ENCODE peak calls at places on chromosomes 13 and 19, in seven cellular contexts. One of them, this sample, is unnamed. For H3K4me1, the result is how much of the 10 kb centered on the place peaks cover.

GRCh38 chr19:41753936-41754529 is 1.3 kb upstream of the CEACAM6 start:
- DNase-seq in left ventricle myocardium inferior: no peak
- DNase-seq in CD8-positive, alpha-beta T cell: peak
- DNase-seq in fibroblast of lung: peak
- DNase-seq in esophagus squamous epithelium: no peak
- DNase-seq in PC-9: no peak
- DNase-seq in breast epithelium: no peak
- DNase-seq in this sample: no peak

GRCh38 chr13:43245374-43245964 is 222.1 kb downstream of the DNAJC15 start:
- DNase-seq in esophagus squamous epithelium: no peak
- DNase-seq in breast epithelium: no peak
- DNase-seq in left ventricle myocardium inferior: no peak
- DNase-seq in fibroblast of lung: peak
- DNase-seq in CD8-positive, alpha-beta T cell: no peak
- DNase-seq in PC-9: peak
- DNase-seq in this sample: no peak

GRCh38 chr13:37618554-37618953 is 20.0 kb upstream of the POSTN start:
- DNase-seq in esophagus squamous epithelium: no peak
- DNase-seq in CD8-positive, alpha-beta T cell: no peak
- DNase-seq in left ventricle myocardium inferior: no peak
- DNase-seq in PC-9: peak
- DNase-seq in fibroblast of lung: peak
- DNase-seq in breast epithelium: no peak
- DNase-seq in this sample: no peak

GRCh38 chr13:26017196-26017921 is 34.5 kb downstream of the SHISA2 start:
- DNase-seq in PC-9: no peak
- DNase-seq in CD8-positive, alpha-beta T cell: peak
- DNase-seq in left ventricle myocardium inferior: no peak
- DNase-seq in esophagus squamous epithelium: no peak
- DNase-seq in breast epithelium: no peak
- DNase-seq in fibroblast of lung: no peak
- DNase-seq in this sample: no peak

GRCh38 chr19:13260883-13261653 is 110.9 kb downstream of the IER2 start:
- DNase-seq in PC-9: peak
- DNase-seq in left ventricle myocardium inferior: no peak
- DNase-seq in esophagus squamous epithelium: no peak
- DNase-seq in fibroblast of lung: peak
- DNase-seq in breast epithelium: peak
- DNase-seq in CD8-positive, alpha-beta T cell: no peak
- DNase-seq in this sample: peak

GRCh38 chr13:28659611-28659970 is 661 bp downstream of the POMP start:
- DNase-seq in esophagus squamous epithelium: no peak
- DNase-seq in left ventricle myocardium inferior: no peak
- DNase-seq in breast epithelium: no peak
- DNase-seq in PC-9: no peak
- DNase-seq in fibroblast of lung: peak
- DNase-seq in CD8-positive, alpha-beta T cell: no peak
- DNase-seq in this sample: no peak

GRCh38 chr19:35208121-35208520 is 20.4 kb downstream of the FAM187B start:
- DNase-seq in left ventricle myocardium inferior: no peak
- DNase-seq in breast epithelium: no peak
- DNase-seq in esophagus squamous epithelium: no peak
- DNase-seq in fibroblast of lung: no peak
- DNase-seq in PC-9: no peak
- DNase-seq in CD8-positive, alpha-beta T cell: no peak
- DNase-seq in this sample: no peak

GRCh38 chr13:44755872-44756271 is 179.7 kb upstream of the TSC22D1 start:
- DNase-seq in left ventricle myocardium inferior: no peak
- DNase-seq in breast epithelium: no peak
- DNase-seq in esophagus squamous epithelium: no peak
- DNase-seq in PC-9: peak
- DNase-seq in fibroblast of lung: peak
- DNase-seq in CD8-positive, alpha-beta T cell: no peak
- DNase-seq in this sample: no peak

GRCh38 chr13:75685239-75685697 is 49.1 kb downstream of the LMO7 start:
- DNase-seq in breast epithelium: peak
- DNase-seq in CD8-positive, alpha-beta T cell: no peak
- DNase-seq in fibroblast of lung: peak
- DNase-seq in PC-9: peak
- DNase-seq in esophagus squamous epithelium: no peak
- DNase-seq in left ventricle myocardium inferior: no peak
- DNase-seq in this sample: no peak

GRCh38 chr13:23504188-23504587 is 66.0 kb upstream of the TNFRSF19 start:
- DNase-seq in left ventricle myocardium inferior: no peak
- DNase-seq in fibroblast of lung: no peak
- DNase-seq in PC-9: no peak
- DNase-seq in breast epithelium: no peak
- DNase-seq in CD8-positive, alpha-beta T cell: no peak
- DNase-seq in esophagus squamous epithelium: no peak
- DNase-seq in this sample: no peak

GRCh38 chr13:47474845-47475244 is 526.2 kb downstream of the SUCLA2 start:
- DNase-seq in fibroblast of lung: no peak
- DNase-seq in breast epithelium: no peak
- DNase-seq in left ventricle myocardium inferior: no peak
- DNase-seq in esophagus squamous epithelium: no peak
- DNase-seq in PC-9: no peak
- DNase-seq in CD8-positive, alpha-beta T cell: no peak
- DNase-seq in this sample: no peak

GRCh38 chr13:111317042-111317550 is 3.3 kb upstream of the TEX29 start:
- DNase-seq in CD8-positive, alpha-beta T cell: no peak
- DNase-seq in PC-9: no peak
- DNase-seq in left ventricle myocardium inferior: no peak
- DNase-seq in breast epithelium: no peak
- DNase-seq in fibroblast of lung: no peak
- DNase-seq in esophagus squamous epithelium: no peak
- DNase-seq in this sample: no peak

GRCh38 chr13:95154441-95154886 is 146.8 kb downstream of the ABCC4 start:
- DNase-seq in left ventricle myocardium inferior: no peak
- DNase-seq in esophagus squamous epithelium: no peak
- DNase-seq in breast epithelium: no peak
- DNase-seq in PC-9: no peak
- DNase-seq in CD8-positive, alpha-beta T cell: no peak
- DNase-seq in fibroblast of lung: peak
- DNase-seq in this sample: no peak

GRCh38 chr19:42135836-42136235 is 3.6 kb upstream of the POU2F2 start:
- DNase-seq in PC-9: no peak
- DNase-seq in esophagus squamous epithelium: no peak
- DNase-seq in fibroblast of lung: no peak
- DNase-seq in left ventricle myocardium inferior: no peak
- DNase-seq in breast epithelium: no peak
- DNase-seq in CD8-positive, alpha-beta T cell: no peak
- DNase-seq in this sample: no peak

GRCh38 chr13:20814224-20814910 is 40.6 kb upstream of the EEF1AKMT1 start:
- DNase-seq in left ventricle myocardium inferior: peak
- DNase-seq in fibroblast of lung: peak
- DNase-seq in PC-9: peak
- DNase-seq in CD8-positive, alpha-beta T cell: no peak
- DNase-seq in breast epithelium: peak
- DNase-seq in esophagus squamous epithelium: no peak
- DNase-seq in this sample: peak

GRCh38 chr19:40513345-40513678 is 46.5 kb downstream of the SPTBN4 start:
- DNase-seq in CD8-positive, alpha-beta T cell: no peak
- DNase-seq in left ventricle myocardium inferior: no peak
- DNase-seq in fibroblast of lung: no peak
- DNase-seq in esophagus squamous epithelium: no peak
- DNase-seq in breast epithelium: no peak
- DNase-seq in PC-9: no peak
- DNase-seq in this sample: no peak

GRCh38 chr13:112952759-112953541 is 16.1 kb upstream of the MCF2L start:
- DNase-seq in breast epithelium: no peak
- DNase-seq in left ventricle myocardium inferior: no peak
- DNase-seq in fibroblast of lung: no peak
- DNase-seq in PC-9: no peak
- DNase-seq in CD8-positive, alpha-beta T cell: no peak
- DNase-seq in esophagus squamous epithelium: no peak
- DNase-seq in this sample: no peak

GRCh38 chr19:58361900-58362271 is 665 bp downstream of the ZNF497 start:
- DNase-seq in fibroblast of lung: no peak
- DNase-seq in esophagus squamous epithelium: no peak
- DNase-seq in left ventricle myocardium inferior: peak
- DNase-seq in CD8-positive, alpha-beta T cell: peak
- DNase-seq in breast epithelium: peak
- DNase-seq in PC-9: peak
- DNase-seq in this sample: no peak

GRCh38 chr13:80379245-80379644 is 38.3 kb upstream of the SPRY2 start:
- DNase-seq in CD8-positive, alpha-beta T cell: no peak
- DNase-seq in left ventricle myocardium inferior: no peak
- DNase-seq in fibroblast of lung: peak
- DNase-seq in breast epithelium: no peak
- DNase-seq in esophagus squamous epithelium: no peak
- DNase-seq in PC-9: no peak
- DNase-seq in this sample: no peak

GRCh38 chr19:47507924-47508553 is 6.8 kb downstream of the NAPA start:
- DNase-seq in CD8-positive, alpha-beta T cell: no peak
- DNase-seq in fibroblast of lung: no peak
- DNase-seq in breast epithelium: no peak
- DNase-seq in left ventricle myocardium inferior: no peak
- DNase-seq in esophagus squamous epithelium: no peak
- DNase-seq in PC-9: no peak
- DNase-seq in this sample: no peak

GRCh38 chr19:47510516-47511127 is 4.2 kb downstream of the NAPA start:
- DNase-seq in esophagus squamous epithelium: no peak
- DNase-seq in CD8-positive, alpha-beta T cell: no peak
- DNase-seq in breast epithelium: no peak
- DNase-seq in left ventricle myocardium inferior: no peak
- DNase-seq in fibroblast of lung: no peak
- DNase-seq in PC-9: no peak
- DNase-seq in this sample: no peak

GRCh38 chr19:47508721-47509120 is 6.1 kb downstream of the NAPA start:
- DNase-seq in left ventricle myocardium inferior: no peak
- DNase-seq in fibroblast of lung: no peak
- DNase-seq in esophagus squamous epithelium: no peak
- DNase-seq in PC-9: no peak
- DNase-seq in CD8-positive, alpha-beta T cell: no peak
- DNase-seq in breast epithelium: no peak
- DNase-seq in this sample: no peak

GRCh38 chr19:47509973-47510372 is 4.9 kb downstream of the NAPA start:
- DNase-seq in breast epithelium: peak
- DNase-seq in fibroblast of lung: no peak
- DNase-seq in PC-9: no peak
- DNase-seq in CD8-positive, alpha-beta T cell: no peak
- DNase-seq in left ventricle myocardium inferior: no peak
- DNase-seq in esophagus squamous epithelium: no peak
- DNase-seq in this sample: peak

DNA sequence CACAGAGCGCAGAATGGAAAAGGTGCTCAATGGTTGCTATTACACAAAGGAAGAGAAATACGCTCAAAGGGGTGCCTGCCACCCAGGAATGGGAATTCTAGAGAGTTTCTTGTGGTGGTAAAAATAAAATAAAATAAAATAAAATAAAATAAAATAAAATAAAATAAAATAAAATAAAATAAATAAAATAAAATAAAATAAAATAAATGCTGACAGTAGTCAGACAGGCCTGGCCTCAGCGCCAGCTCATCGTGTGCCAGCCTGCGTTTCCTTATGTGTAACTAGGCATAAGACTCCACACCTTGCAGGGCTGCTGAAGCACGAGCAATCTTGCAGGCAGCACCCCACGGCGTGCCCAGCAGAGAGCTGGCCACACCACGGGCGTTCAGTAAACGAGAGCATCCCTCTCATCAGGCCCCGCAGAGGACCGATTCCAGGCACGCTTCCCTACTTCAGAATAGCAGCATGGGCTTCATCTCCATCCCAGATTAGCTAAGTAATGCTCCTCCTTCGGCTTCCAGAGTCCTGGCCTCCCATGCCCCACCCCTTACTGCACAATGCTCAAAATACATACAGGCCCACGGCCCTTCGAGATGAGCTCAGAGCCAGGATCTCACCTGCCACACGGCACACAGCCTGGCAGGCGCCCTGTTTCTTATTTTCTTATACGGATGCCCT is 5.6 kb downstream of the NAPA start:
- DNase-seq in esophagus squamous epithelium: no peak
- DNase-seq in PC-9: no peak
- DNase-seq in CD8-positive, alpha-beta T cell: no peak
- DNase-seq in fibroblast of lung: no peak
- DNase-seq in left ventricle myocardium inferior: no peak
- DNase-seq in breast epithelium: no peak
- DNase-seq in this sample: no peak
- H3K4me1 ChIP-seq in esophagus squamous epithelium: half or more
- H3K4me1 ChIP-seq in PC-9: under half
- H3K4me1 ChIP-seq in CD8-positive, alpha-beta T cell: under half
- H3K4me1 ChIP-seq in fibroblast of lung: under half
- H3K4me1 ChIP-seq in left ventricle myocardium inferior: half or more
- H3K4me1 ChIP-seq in breast epithelium: under half
- H3K4me1 ChIP-seq in this sample: half or more

GRCh38 chr13:100594731-100595130 is 6.1 kb upstream of the GGACT start:
- DNase-seq in left ventricle myocardium inferior: no peak
- DNase-seq in esophagus squamous epithelium: no peak
- DNase-seq in breast epithelium: no peak
- DNase-seq in CD8-positive, alpha-beta T cell: no peak
- DNase-seq in PC-9: no peak
- DNase-seq in fibroblast of lung: no peak
- DNase-seq in this sample: no peak
- TF ChIP-seq CTCF in left ventricle myocardium inferior: no peak
- TF ChIP-seq CTCF in esophagus squamous epithelium: peak
- TF ChIP-seq CTCF in breast epithelium: no peak
- TF ChIP-seq CTCF in CD8-positive, alpha-beta T cell: no peak
- TF ChIP-seq CTCF in PC-9: peak
- TF ChIP-seq CTCF in fibroblast of lung: no peak
- TF ChIP-seq CTCF in this sample: no peak

GRCh38 chr13:98528663-98529064 is 48.2 kb downstream of the STK24 start:
- DNase-seq in breast epithelium: no peak
- DNase-seq in CD8-positive, alpha-beta T cell: no peak
- DNase-seq in esophagus squamous epithelium: no peak
- DNase-seq in fibroblast of lung: peak
- DNase-seq in left ventricle myocardium inferior: no peak
- DNase-seq in PC-9: no peak
- DNase-seq in this sample: no peak
- H3K4me1 ChIP-seq in breast epithelium: under half
- H3K4me1 ChIP-seq in CD8-positive, alpha-beta T cell: half or more
- H3K4me1 ChIP-seq in esophagus squamous epithelium: under half
- H3K4me1 ChIP-seq in fibroblast of lung: under half
- H3K4me1 ChIP-seq in left ventricle myocardium inferior: half or more
- H3K4me1 ChIP-seq in PC-9: under half
- H3K4me1 ChIP-seq in this sample: half or more

GRCh38 chr19:19553670-19554069 is 15.6 kb downstream of the CILP2 start:
- DNase-seq in PC-9: no peak
- DNase-seq in breast epithelium: no peak
- DNase-seq in fibroblast of lung: no peak
- DNase-seq in left ventricle myocardium inferior: no peak
- DNase-seq in CD8-positive, alpha-beta T cell: no peak
- DNase-seq in esophagus squamous epithelium: no peak
- DNase-seq in this sample: no peak

GRCh38 chr19:19551862-19552192 is 13.8 kb downstream of the CILP2 start:
- DNase-seq in PC-9: no peak
- DNase-seq in esophagus squamous epithelium: no peak
- DNase-seq in fibroblast of lung: no peak
- DNase-seq in left ventricle myocardium inferior: no peak
- DNase-seq in CD8-positive, alpha-beta T cell: no peak
- DNase-seq in breast epithelium: no peak
- DNase-seq in this sample: no peak

GRCh38 chr19:19550972-19551861 is 13.2 kb downstream of the CILP2 start:
- DNase-seq in esophagus squamous epithelium: no peak
- DNase-seq in left ventricle myocardium inferior: no peak
- DNase-seq in PC-9: no peak
- DNase-seq in breast epithelium: no peak
- DNase-seq in CD8-positive, alpha-beta T cell: no peak
- DNase-seq in fibroblast of lung: no peak
- DNase-seq in this sample: no peak

GRCh38 chr19:19554074-19555023 is 16.3 kb downstream of the CILP2 start:
- DNase-seq in breast epithelium: no peak
- DNase-seq in left ventricle myocardium inferior: peak
- DNase-seq in esophagus squamous epithelium: no peak
- DNase-seq in PC-9: no peak
- DNase-seq in fibroblast of lung: peak
- DNase-seq in CD8-positive, alpha-beta T cell: no peak
- DNase-seq in this sample: no peak

GRCh38 chr19:19552811-19553210 is 14.7 kb downstream of the CILP2 start:
- DNase-seq in left ventricle myocardium inferior: no peak
- DNase-seq in PC-9: no peak
- DNase-seq in breast epithelium: no peak
- DNase-seq in esophagus squamous epithelium: no peak
- DNase-seq in CD8-positive, alpha-beta T cell: no peak
- DNase-seq in fibroblast of lung: peak
- DNase-seq in this sample: no peak
- TF ChIP-seq CTCF in left ventricle myocardium inferior: peak
- TF ChIP-seq CTCF in PC-9: peak
- TF ChIP-seq CTCF in breast epithelium: no peak
- TF ChIP-seq CTCF in esophagus squamous epithelium: peak
- TF ChIP-seq CTCF in CD8-positive, alpha-beta T cell: peak
- TF ChIP-seq CTCF in fibroblast of lung: peak
- TF ChIP-seq CTCF in this sample: no peak